ENCODE peak calls at places on chromosome 4, in five cellular contexts. P is tibial artery, N is hypothalamus, B is T-helper 9 cell, S is GM12865. Z is an unnamed sample.

GRCh38 chr4:100081511-100081910 is 108.8 kb downstream of the DDIT4L start:
- DNase-seq in P (no peak), B (no peak), N (no peak), S (no peak), Z (no peak)

GRCh38 chr4:150569384-150569987 is 12.5 kb upstream of the MAB21L2 start:
- DNase-seq in P (no peak), B (no peak), S (no peak), N (no peak), Z (no peak)

GRCh38 chr4:56387023-56388001 is at the start of gene AASDH:
- DNase-seq in P (peak), B (peak), S (peak), N (peak), Z (peak)

GRCh38 chr4:134216436-134216835 is 14.8 kb upstream of the PABPC4L start:
- DNase-seq in S (no peak), N (no peak), P (no peak), B (no peak), Z (no peak)

GRCh38 chr4:113781439-113782040 is 20.0 kb upstream of the CAMK2D start:
- DNase-seq in P (no peak), B (no peak), N (no peak), S (peak), Z (no peak)

GRCh38 chr4:3668825-3669552 is 97.2 kb upstream of the ADRA2C start:
- DNase-seq in P (no peak), N (no peak), S (no peak), B (no peak), Z (no peak)

GRCh38 chr4:139501117-139501516 is 47.2 kb downstream of the RAB33B start:
- DNase-seq in P (no peak), B (no peak), S (no peak), N (no peak), Z (no peak)

GRCh38 chr4:87819281-87819919 is 13.4 kb upstream of the MEPE start:
- DNase-seq in S (no peak), P (no peak), N (no peak), B (no peak), Z (no peak)

GRCh38 chr4:126306152-126306869 is 991.6 kb downstream of the FAT4 start:
- DNase-seq in S (no peak), N (no peak), P (peak), B (no peak), Z (no peak)

GRCh38 chr4:108247511-108248088 is 78.9 kb upstream of the LEF1 start:
- DNase-seq in P (no peak), N (no peak), S (peak), B (no peak), Z (no peak)

GRCh38 chr4:8275511-8275910 is 6.0 kb downstream of the HTRA3 start:
- DNase-seq in P (no peak), N (no peak), S (no peak), B (no peak), Z (no peak)

GRCh38 chr4:28822163-28822562 is 1898.0 kb upstream of the PCDH7 start:
- DNase-seq in B (no peak), P (no peak), S (no peak), N (no peak), Z (no peak)

GRCh38 chr4:163384926-163385325 is 41.2 kb downstream of the NPY5R start:
- DNase-seq in P (no peak), S (no peak), B (no peak), N (no peak), Z (no peak)

GRCh38 chr4:148192526-148192925 is 249.7 kb downstream of the NR3C2 start:
- DNase-seq in S (no peak), P (no peak), B (no peak), N (no peak), Z (no peak)

GRCh38 chr4:129926936-129927335 is 831.0 kb downstream of the C4orf33 start:
- DNase-seq in P (no peak), S (no peak), N (no peak), B (no peak), Z (no peak)

GRCh38 chr4:1554876-1555265 is 129.2 kb downstream of the FAM53A start:
- DNase-seq in S (no peak), N (no peak), P (no peak), B (no peak), Z (no peak)

GRCh38 chr4:158130204-158130603 is 42.6 kb downstream of the GASK1B start:
- DNase-seq in N (no peak), B (no peak), P (no peak), S (no peak), Z (no peak)

Z was measured in suprapubic skin.